ENCODE peak calls at places on chromosome 10, in ten cellular contexts. One of them, this sample, is unnamed.

GRCh38 chr10:42951486-42952251 is 125.2 kb upstream of the RET start:
- DNase-seq in nephron progenitor cell: peak; percentile 67
- DNase-seq in NCI-H748 treated with DMSO at 0.1 percent for 48 hours: no peak
- DNase-seq in hippocampal formation: no peak
- DNase-seq in stromal cell of bone marrow: no peak
- DNase-seq in NCI-H2107: no peak
- DNase-seq in activated naive CD4-positive, alpha-beta T cell treated with anti-CD3 and anti-CD28 coated beads, Interleukin-2, amount 10 ng/mL, durations not matched to agents 7 days and 5 days: no peak
- DNase-seq in LoVo: no peak
- DNase-seq in aorta: no peak
- DNase-seq in NCI-H1048: no peak
- DNase-seq in this sample: no peak

GRCh38 chr10:27258838-27259532 is 18.4 kb upstream of the ACBD5 start:
- DNase-seq in nephron progenitor cell: peak; percentile 64
- DNase-seq in NCI-H748 treated with DMSO at 0.1 percent for 48 hours: no peak
- DNase-seq in hippocampal formation: no peak
- DNase-seq in stromal cell of bone marrow: no peak
- DNase-seq in NCI-H2107: no peak
- DNase-seq in activated naive CD4-positive, alpha-beta T cell treated with anti-CD3 and anti-CD28 coated beads, Interleukin-2, amount 10 ng/mL, durations not matched to agents 7 days and 5 days: peak; percentile 44
- DNase-seq in LoVo: no peak
- DNase-seq in aorta: no peak
- DNase-seq in NCI-H1048: no peak
- DNase-seq in this sample: no peak

GRCh38 chr10:97335995-97336394 is 1.5 kb upstream of the FRAT2 start:
- DNase-seq in nephron progenitor cell: no peak
- DNase-seq in NCI-H748 treated with DMSO at 0.1 percent for 48 hours: no peak
- DNase-seq in hippocampal formation: no peak
- DNase-seq in stromal cell of bone marrow: no peak
- DNase-seq in NCI-H2107: no peak
- DNase-seq in activated naive CD4-positive, alpha-beta T cell treated with anti-CD3 and anti-CD28 coated beads, Interleukin-2, amount 10 ng/mL, durations not matched to agents 7 days and 5 days: no peak
- DNase-seq in LoVo: no peak
- DNase-seq in aorta: no peak
- DNase-seq in NCI-H1048: no peak
- DNase-seq in this sample: no peak

GRCh38 chr10:47115322-47115721 is 184.7 kb upstream of the GDF10 start:
- DNase-seq in nephron progenitor cell: no peak
- DNase-seq in NCI-H748 treated with DMSO at 0.1 percent for 48 hours: no peak
- DNase-seq in hippocampal formation: no peak
- DNase-seq in stromal cell of bone marrow: no peak
- DNase-seq in NCI-H2107: no peak
- DNase-seq in activated naive CD4-positive, alpha-beta T cell treated with anti-CD3 and anti-CD28 coated beads, Interleukin-2, amount 10 ng/mL, durations not matched to agents 7 days and 5 days: no peak
- DNase-seq in LoVo: no peak
- DNase-seq in aorta: no peak
- DNase-seq in NCI-H1048: no peak
- DNase-seq in this sample: no peak

GRCh38 chr10:76922666-76923065 is 714.9 kb downstream of the KCNMA1 start:
- DNase-seq in nephron progenitor cell: no peak
- DNase-seq in NCI-H748 treated with DMSO at 0.1 percent for 48 hours: no peak
- DNase-seq in hippocampal formation: no peak
- DNase-seq in stromal cell of bone marrow: peak; percentile 25
- DNase-seq in NCI-H2107: no peak
- DNase-seq in activated naive CD4-positive, alpha-beta T cell treated with anti-CD3 and anti-CD28 coated beads, Interleukin-2, amount 10 ng/mL, durations not matched to agents 7 days and 5 days: no peak
- DNase-seq in LoVo: no peak
- DNase-seq in aorta: no peak
- DNase-seq in NCI-H1048: no peak
- DNase-seq in this sample: no peak

GRCh38 chr10:124387078-124387874 is 31.4 kb downstream of the OAT start:
- DNase-seq in nephron progenitor cell: no peak
- DNase-seq in NCI-H748 treated with DMSO at 0.1 percent for 48 hours: no peak
- DNase-seq in hippocampal formation: no peak
- DNase-seq in stromal cell of bone marrow: no peak
- DNase-seq in NCI-H2107: no peak
- DNase-seq in activated naive CD4-positive, alpha-beta T cell treated with anti-CD3 and anti-CD28 coated beads, Interleukin-2, amount 10 ng/mL, durations not matched to agents 7 days and 5 days: no peak
- DNase-seq in LoVo: no peak
- DNase-seq in aorta: no peak
- DNase-seq in NCI-H1048: no peak
- DNase-seq in this sample: no peak

GRCh38 chr10:125982256-125982948 is 86.0 kb downstream of the FANK1 start:
- DNase-seq in nephron progenitor cell: peak; percentile 21
- DNase-seq in NCI-H748 treated with DMSO at 0.1 percent for 48 hours: peak; percentile 21
- DNase-seq in hippocampal formation: peak; percentile 79
- DNase-seq in stromal cell of bone marrow: peak; percentile 56
- DNase-seq in NCI-H2107: no peak
- DNase-seq in activated naive CD4-positive, alpha-beta T cell treated with anti-CD3 and anti-CD28 coated beads, Interleukin-2, amount 10 ng/mL, durations not matched to agents 7 days and 5 days: no peak
- DNase-seq in LoVo: peak; percentile 58
- DNase-seq in aorta: no peak
- DNase-seq in NCI-H1048: peak; percentile 35
- DNase-seq in this sample: peak; percentile 66

GRCh38 chr10:72320676-72321247 is 34.0 kb downstream of the DNAJB12 start:
- DNase-seq in nephron progenitor cell: no peak
- DNase-seq in NCI-H748 treated with DMSO at 0.1 percent for 48 hours: no peak
- DNase-seq in hippocampal formation: no peak
- DNase-seq in stromal cell of bone marrow: peak; percentile 98
- DNase-seq in NCI-H2107: peak; percentile 75
- DNase-seq in activated naive CD4-positive, alpha-beta T cell treated with anti-CD3 and anti-CD28 coated beads, Interleukin-2, amount 10 ng/mL, durations not matched to agents 7 days and 5 days: peak; percentile 70
- DNase-seq in LoVo: peak; percentile 96
- DNase-seq in aorta: peak; percentile 80
- DNase-seq in NCI-H1048: no peak
- DNase-seq in this sample: no peak

GRCh38 chr10:60388116-60388515 is 1.6 kb downstream of the ANK3 start:
- DNase-seq in nephron progenitor cell: no peak
- DNase-seq in NCI-H748 treated with DMSO at 0.1 percent for 48 hours: no peak
- DNase-seq in hippocampal formation: no peak
- DNase-seq in stromal cell of bone marrow: no peak
- DNase-seq in NCI-H2107: no peak
- DNase-seq in activated naive CD4-positive, alpha-beta T cell treated with anti-CD3 and anti-CD28 coated beads, Interleukin-2, amount 10 ng/mL, durations not matched to agents 7 days and 5 days: no peak
- DNase-seq in LoVo: no peak
- DNase-seq in aorta: no peak
- DNase-seq in NCI-H1048: no peak
- DNase-seq in this sample: no peak

GRCh38 chr10:122448600-122448999 is 5.9 kb upstream of the ARMS2 start:
- DNase-seq in nephron progenitor cell: no peak
- DNase-seq in NCI-H748 treated with DMSO at 0.1 percent for 48 hours: no peak
- DNase-seq in hippocampal formation: no peak
- DNase-seq in stromal cell of bone marrow: no peak
- DNase-seq in NCI-H2107: no peak
- DNase-seq in activated naive CD4-positive, alpha-beta T cell treated with anti-CD3 and anti-CD28 coated beads, Interleukin-2, amount 10 ng/mL, durations not matched to agents 7 days and 5 days: no peak
- DNase-seq in LoVo: no peak
- DNase-seq in aorta: no peak
- DNase-seq in NCI-H1048: no peak
- DNase-seq in this sample: no peak

GRCh38 chr10:83605783-83606182 is 533.5 kb upstream of the GHITM start:
- DNase-seq in nephron progenitor cell: no peak
- DNase-seq in NCI-H748 treated with DMSO at 0.1 percent for 48 hours: no peak
- DNase-seq in hippocampal formation: no peak
- DNase-seq in stromal cell of bone marrow: no peak
- DNase-seq in NCI-H2107: no peak
- DNase-seq in activated naive CD4-positive, alpha-beta T cell treated with anti-CD3 and anti-CD28 coated beads, Interleukin-2, amount 10 ng/mL, durations not matched to agents 7 days and 5 days: no peak
- DNase-seq in LoVo: no peak
- DNase-seq in aorta: no peak
- DNase-seq in NCI-H1048: no peak
- DNase-seq in this sample: no peak

GRCh38 chr10:30490289-30491000 is 56.5 kb downstream of the MAP3K8 start:
- DNase-seq in nephron progenitor cell: no peak
- DNase-seq in NCI-H748 treated with DMSO at 0.1 percent for 48 hours: no peak
- DNase-seq in hippocampal formation: no peak
- DNase-seq in stromal cell of bone marrow: no peak
- DNase-seq in NCI-H2107: no peak
- DNase-seq in activated naive CD4-positive, alpha-beta T cell treated with anti-CD3 and anti-CD28 coated beads, Interleukin-2, amount 10 ng/mL, durations not matched to agents 7 days and 5 days: no peak
- DNase-seq in LoVo: no peak
- DNase-seq in aorta: no peak
- DNase-seq in NCI-H1048: no peak
- DNase-seq in this sample: no peak

GRCh38 chr10:88505680-88506215 is 77.4 kb downstream of the RNLS start:
- DNase-seq in nephron progenitor cell: no peak
- DNase-seq in NCI-H748 treated with DMSO at 0.1 percent for 48 hours: no peak
- DNase-seq in hippocampal formation: no peak
- DNase-seq in stromal cell of bone marrow: no peak
- DNase-seq in NCI-H2107: no peak
- DNase-seq in activated naive CD4-positive, alpha-beta T cell treated with anti-CD3 and anti-CD28 coated beads, Interleukin-2, amount 10 ng/mL, durations not matched to agents 7 days and 5 days: no peak
- DNase-seq in LoVo: no peak
- DNase-seq in aorta: no peak
- DNase-seq in NCI-H1048: no peak
- DNase-seq in this sample: no peak

GRCh38 chr10:31896972-31897384 is 31.7 kb downstream of the ARHGAP12 start:
- DNase-seq in nephron progenitor cell: no peak
- DNase-seq in NCI-H748 treated with DMSO at 0.1 percent for 48 hours: no peak
- DNase-seq in hippocampal formation: no peak
- DNase-seq in stromal cell of bone marrow: peak; percentile 87
- DNase-seq in NCI-H2107: no peak
- DNase-seq in activated naive CD4-positive, alpha-beta T cell treated with anti-CD3 and anti-CD28 coated beads, Interleukin-2, amount 10 ng/mL, durations not matched to agents 7 days and 5 days: no peak
- DNase-seq in LoVo: peak; percentile 58
- DNase-seq in aorta: no peak
- DNase-seq in NCI-H1048: no peak
- DNase-seq in this sample: no peak

GRCh38 chr10:43055991-43056567 is 20.8 kb upstream of the RET start:
- DNase-seq in nephron progenitor cell: no peak
- DNase-seq in NCI-H748 treated with DMSO at 0.1 percent for 48 hours: no peak
- DNase-seq in hippocampal formation: no peak
- DNase-seq in stromal cell of bone marrow: no peak
- DNase-seq in NCI-H2107: no peak
- DNase-seq in activated naive CD4-positive, alpha-beta T cell treated with anti-CD3 and anti-CD28 coated beads, Interleukin-2, amount 10 ng/mL, durations not matched to agents 7 days and 5 days: peak; percentile 13
- DNase-seq in LoVo: no peak
- DNase-seq in aorta: peak; percentile 21
- DNase-seq in NCI-H1048: no peak
- DNase-seq in this sample: no peak

GRCh38 chr10:117960345-117960744 is 86.4 kb downstream of the RAB11FIP2 start:
- DNase-seq in nephron progenitor cell: no peak
- DNase-seq in NCI-H748 treated with DMSO at 0.1 percent for 48 hours: no peak
- DNase-seq in hippocampal formation: no peak
- DNase-seq in stromal cell of bone marrow: peak; percentile 73
- DNase-seq in NCI-H2107: no peak
- DNase-seq in activated naive CD4-positive, alpha-beta T cell treated with anti-CD3 and anti-CD28 coated beads, Interleukin-2, amount 10 ng/mL, durations not matched to agents 7 days and 5 days: no peak
- DNase-seq in LoVo: no peak
- DNase-seq in aorta: no peak
- DNase-seq in NCI-H1048: no peak
- DNase-seq in this sample: no peak

This sample was measured in putamen.